ENCODE peak calls at places on chromosomes 11 and 22, in eight cellular contexts. D is stimulated activated CD4-positive, alpha-beta T cell treated with anti-CD3 and anti-CD28 coated beads, TNF-alpha, amount 100 ng/mL, for 48 hours; G is stimulated activated effector memory CD8-positive, alpha-beta T cell treated with anti-CD3 and anti-CD28 coated beads, Interleukin-12 subunit alpha, Interleukin-12 subunit beta, amount 100 ng/mL, for 72 hours; H is HL-60; Q is Calu3; P is SW 1271; J is left colon; X is tibial nerve. I is an unnamed sample.

GRCh38 chr22:40716116-40716515 is 36.8 kb downstream of the MCHR1 start:
- DNase-seq in H (no peak), X (no peak), P (no peak), D (no peak), J (no peak), G (no peak), Q (no peak), I (no peak)

GRCh38 chr22:41557401-41558240 is 3.2 kb upstream of the CSDC2 start:
- DNase-seq in G (no peak), P (no peak), H (no peak), D (no peak), J (peak; percentile 57), Q (no peak), X (peak; percentile 51), I (peak; percentile 61)

GRCh38 chr11:446886-447285 is 3.2 kb upstream of the PTDSS2 start:
- DNase-seq in X (no peak), P (no peak), G (no peak), D (no peak), Q (no peak), H (no peak), J (peak; percentile 66), I (no peak)

GRCh38 chr11:72712168-72712721 is 38.0 kb upstream of the PDE2A start:
- DNase-seq in J (peak; percentile 61), P (no peak), X (peak; percentile 62), G (no peak), D (no peak), Q (no peak), H (no peak), I (no peak)

GRCh38 chr11:117969160-117969991 is 16.8 kb upstream of the IL10RA start:
- DNase-seq in X (no peak), G (no peak), Q (no peak), P (no peak), J (no peak), D (no peak), H (no peak), I (no peak)

GRCh38 chr11:13831707-13832106 is 130.8 kb upstream of the SPON1 start:
- DNase-seq in X (no peak), H (no peak), P (no peak), J (no peak), Q (no peak), G (no peak), D (no peak), I (peak; percentile 27)

GRCh38 chr11:11347583-11347982 is 5.5 kb downstream of the CSNK2A3 start:
- DNase-seq in H (no peak), X (no peak), P (no peak), D (no peak), Q (no peak), G (no peak), J (no peak), I (no peak)

GRCh38 chr11:63682045-63682915 is 980 bp downstream of the RTN3 start:
- DNase-seq in J (no peak), Q (peak; percentile 20), G (no peak), D (no peak), X (no peak), H (peak; percentile 21), P (no peak), I (no peak)

GRCh38 chr11:40514124-40514523 is 945.3 kb downstream of the LRRC4C start:
- DNase-seq in Q (no peak), G (no peak), H (no peak), X (no peak), D (no peak), J (no peak), P (no peak), I (peak; percentile 14)

GRCh38 chr11:79377399-79377798 is 63.4 kb downstream of the TENM4 start:
- DNase-seq in J (no peak), D (no peak), X (no peak), Q (no peak), G (no peak), P (no peak), H (no peak), I (no peak)

GRCh38 chr22:42330953-42331525 is 60.6 kb upstream of the TCF20 start:
- DNase-seq in J (no peak), H (peak; percentile 16), Q (no peak), X (no peak), P (no peak), G (no peak), D (no peak), I (no peak)

GRCh38 chr22:20435436-20436308 is 2.0 kb downstream of the SCARF2 start:
- DNase-seq in G (no peak), X (no peak), H (no peak), Q (no peak), P (no peak), J (no peak), D (no peak), I (no peak)

GRCh38 chr22:23057331-23057730 is 13.0 kb upstream of the GNAZ start:
- DNase-seq in H (no peak), Q (no peak), G (no peak), X (no peak), J (no peak), D (no peak), P (no peak), I (no peak)

GRCh38 chr11:287821-288327 is 1.1 kb upstream of the PGGHG start:
- DNase-seq in D (no peak), H (no peak), X (no peak), P (no peak), G (no peak), Q (no peak), J (peak; percentile 32), I (no peak)

GRCh38 chr11:110759972-110760381 is 47.7 kb upstream of the ARHGAP20 start:
- DNase-seq in D (no peak), X (no peak), J (peak; percentile 31), G (no peak), P (no peak), H (no peak), Q (no peak), I (no peak)

GRCh38 chr11:121341609-121342008 is 49.0 kb downstream of the SC5D start:
- DNase-seq in D (no peak), X (no peak), P (no peak), J (no peak), H (no peak), Q (no peak), G (no peak), I (no peak)

GRCh38 chr22:28909375-28909774 is 26.0 kb downstream of the ZNRF3 start:
- DNase-seq in Q (peak; percentile 40), X (no peak), J (no peak), P (no peak), D (peak; percentile 64), G (peak; percentile 25), H (no peak), I (peak; percentile 85)

GRCh38 chr11:59680287-59681154 is 11.7 kb upstream of the PATL1 start:
- DNase-seq in J (peak; percentile 75), G (peak; percentile 14), Q (peak; percentile 77), P (peak; percentile 9), H (peak; percentile 80), D (no peak), X (no peak), I (peak; percentile 45)

GRCh38 chr11:2868604-2869526 is 16.7 kb downstream of the CDKN1C start:
- DNase-seq in X (no peak), D (no peak), G (no peak), Q (no peak), J (no peak), P (no peak), H (no peak), I (no peak)

GRCh38 chr11:62458212-62459002 is 39.6 kb downstream of the SCGB1A1 start:
- DNase-seq in H (no peak), Q (no peak), X (no peak), P (no peak), D (no peak), J (no peak), G (no peak), I (peak; percentile 70)

GRCh38 chr22:42281706-42282251 is 11.3 kb upstream of the TCF20 start:
- DNase-seq in X (no peak), Q (no peak), J (peak; percentile 22), P (no peak), G (no peak), D (no peak), H (no peak), I (no peak)

GRCh38 chr11:63573881-63574855 is 11.0 kb upstream of the PLAAT2 start:
- DNase-seq in P (no peak), J (peak; percentile 87), Q (peak; percentile 47), D (no peak), G (no peak), H (peak; percentile 52), X (no peak), I (peak; percentile 47)

GRCh38 chr11:122678406-122678805 is 22.9 kb downstream of the UBASH3B start:
- DNase-seq in G (no peak), P (no peak), J (no peak), Q (no peak), H (no peak), X (no peak), D (no peak), I (no peak)

GRCh38 chr22:46638601-46639431 is 18.6 kb downstream of the GRAMD4 start:
- DNase-seq in X (no peak), D (no peak), P (no peak), G (no peak), H (peak; percentile 38), Q (no peak), J (no peak), I (no peak)

GRCh38 chr11:46617451-46618314 is at the start of gene ATG13:
- DNase-seq in H (peak; percentile 83), G (peak; percentile 75), D (peak; percentile 57), P (peak; percentile 42), Q (peak; percentile 90), J (peak; percentile 71), X (peak; percentile 73), I (peak; percentile 86)

I was measured in Caki2.